ENCODE peak calls at places on chromosomes 2 and 18, in eight cellular contexts. M is HT1080; C is EL; F is neural progenitor cell; W is GM13977; H is lower lobe of right lung; B is germinal center; Z is activated T-helper 1 cell treated with anti-CD3 and anti-CD28 coated beads, Interleukin-12 subunit alpha, Interleukin-12 subunit beta, Interleukin-2, Interleukin-4 antibody, amounts not matched to agents 30 ng/mL and 10 ng/mL and 1 ng/mL, durations not matched to agents 14 hours and 24 hours and 36 hours. A is an unnamed sample.

GRCh38 chr2:148645925-148646559 is 1.5 kb downstream of the EPC2 start:
- DNase-seq in M (peak; percentile 78), C (peak; percentile 91), F (peak; percentile 43), W (peak; percentile 81), H (no peak), B (peak; percentile 68), Z (peak; percentile 67), A (peak; percentile 89)

GRCh38 chr2:219707496-219708285 is 80.3 kb downstream of the SLC4A3 start:
- DNase-seq in M (no peak), C (peak; percentile 55), F (no peak), W (no peak), H (no peak), B (no peak), Z (no peak), A (no peak)

GRCh38 chr2:38260469-38260868 is 116.6 kb downstream of the ATL2 start:
- DNase-seq in M (peak; percentile 13), C (no peak), F (no peak), W (peak; percentile 30), H (no peak), B (no peak), Z (no peak), A (no peak)

GRCh38 chr2:45888641-45889040 is 237.2 kb downstream of the PRKCE start:
- DNase-seq in M (no peak), C (no peak), F (no peak), W (no peak), H (no peak), B (no peak), Z (no peak), A (no peak)

GRCh38 chr2:14451312-14451711 is 181.2 kb upstream of the LRATD1 start:
- DNase-seq in M (peak; percentile 9), C (no peak), F (peak; percentile 4), W (no peak), H (no peak), B (no peak), Z (no peak), A (no peak)

GRCh38 chr2:15971351-15971750 is 31.0 kb downstream of the MYCN start:
- DNase-seq in M (no peak), C (no peak), F (no peak), W (no peak), H (no peak), B (no peak), Z (no peak), A (no peak)

GRCh38 chr2:22449676-22450075 is 935.3 kb upstream of the KLHL29 start:
- DNase-seq in M (no peak), C (no peak), F (no peak), W (no peak), H (no peak), B (no peak), Z (no peak), A (no peak)

GRCh38 chr2:206981089-206981674 is 41.9 kb downstream of the CPO start:
- DNase-seq in M (no peak), C (no peak), F (no peak), W (no peak), H (no peak), B (no peak), Z (no peak), A (no peak)

GRCh38 chr18:59725177-59725576 is 28.0 kb upstream of the CCBE1 start:
- DNase-seq in M (no peak), C (peak; percentile 63), F (no peak), W (no peak), H (no peak), B (no peak), Z (no peak), A (peak; percentile 72)

GRCh38 chr2:12325806-12326205 is 390.9 kb upstream of the TRIB2 start:
- DNase-seq in M (peak; percentile 94), C (peak; percentile 69), F (no peak), W (no peak), H (no peak), B (no peak), Z (no peak), A (peak; percentile 76)

A was measured in osteoblast.